ENCODE peak calls at places on chromosomes 7 and 10, in six cellular contexts. One of them, this sample, is unnamed.

GRCh38 chr7:133056370-133057238 is 25.3 kb downstream of the CHCHD3 start:
- DNase-seq in HFFc6: no peak
- DNase-seq in kidney epithelial cell: no peak
- DNase-seq in Calu3: no peak
- DNase-seq in ovary: no peak
- DNase-seq in MCF 10A: no peak
- DNase-seq in this sample: no peak

GRCh38 chr10:112296908-112297331 is 13.7 kb downstream of the TECTB start:
- DNase-seq in HFFc6: no peak
- DNase-seq in kidney epithelial cell: no peak
- DNase-seq in Calu3: no peak
- DNase-seq in ovary: no peak
- DNase-seq in MCF 10A: no peak
- DNase-seq in this sample: no peak

GRCh38 chr10:6135039-6135438 is 46.2 kb downstream of the RBM17 start:
- DNase-seq in HFFc6: no peak
- DNase-seq in kidney epithelial cell: no peak
- DNase-seq in Calu3: no peak
- DNase-seq in ovary: no peak
- DNase-seq in MCF 10A: no peak
- DNase-seq in this sample: no peak

GRCh38 chr10:14566498-14566897 is 208.2 kb downstream of the FAM107B start:
- DNase-seq in HFFc6: no peak
- DNase-seq in kidney epithelial cell: no peak
- DNase-seq in Calu3: no peak
- DNase-seq in ovary: no peak
- DNase-seq in MCF 10A: no peak
- DNase-seq in this sample: no peak

GRCh38 chr10:78772986-78773530 is 295.7 kb upstream of the ZMIZ1 start:
- DNase-seq in HFFc6: no peak
- DNase-seq in kidney epithelial cell: no peak
- DNase-seq in Calu3: no peak
- DNase-seq in ovary: no peak
- DNase-seq in MCF 10A: no peak
- DNase-seq in this sample: no peak

GRCh38 chr10:83545901-83546391 is 593.4 kb upstream of the GHITM start:
- DNase-seq in HFFc6: no peak
- DNase-seq in kidney epithelial cell: no peak
- DNase-seq in Calu3: no peak
- DNase-seq in ovary: peak
- DNase-seq in MCF 10A: no peak
- DNase-seq in this sample: no peak

GRCh38 chr7:31102151-31102972 is 50.3 kb downstream of the ADCYAP1R1 start:
- DNase-seq in HFFc6: no peak
- DNase-seq in kidney epithelial cell: no peak
- DNase-seq in Calu3: no peak
- DNase-seq in ovary: no peak
- DNase-seq in MCF 10A: no peak
- DNase-seq in this sample: no peak

GRCh38 chr10:80155696-80156215 is 23.2 kb downstream of the PLAC9 start:
- DNase-seq in HFFc6: no peak
- DNase-seq in kidney epithelial cell: no peak
- DNase-seq in Calu3: no peak
- DNase-seq in ovary: no peak
- DNase-seq in MCF 10A: no peak
- DNase-seq in this sample: no peak

GRCh38 chr7:82044497-82045080 is 274.7 kb upstream of the HGF start:
- DNase-seq in HFFc6: peak
- DNase-seq in kidney epithelial cell: no peak
- DNase-seq in Calu3: peak
- DNase-seq in ovary: peak
- DNase-seq in MCF 10A: peak
- DNase-seq in this sample: peak

GRCh38 chr10:63210611-63211196 is 77.6 kb downstream of the NRBF2 start:
- DNase-seq in HFFc6: no peak
- DNase-seq in kidney epithelial cell: no peak
- DNase-seq in Calu3: no peak
- DNase-seq in ovary: no peak
- DNase-seq in MCF 10A: no peak
- DNase-seq in this sample: no peak

GRCh38 chr7:20959281-20959680 is 172.6 kb upstream of the SP8 start:
- DNase-seq in HFFc6: no peak
- DNase-seq in kidney epithelial cell: no peak
- DNase-seq in Calu3: peak
- DNase-seq in ovary: no peak
- DNase-seq in MCF 10A: no peak
- DNase-seq in this sample: no peak

GRCh38 chr10:98748298-98748697 is 301.6 kb upstream of the HPS1 start:
- DNase-seq in HFFc6: peak
- DNase-seq in kidney epithelial cell: peak
- DNase-seq in Calu3: peak
- DNase-seq in ovary: no peak
- DNase-seq in MCF 10A: peak
- DNase-seq in this sample: no peak

GRCh38 chr7:22001345-22002004 is 55.8 kb upstream of the CDCA7L start:
- DNase-seq in HFFc6: peak
- DNase-seq in kidney epithelial cell: peak
- DNase-seq in Calu3: peak
- DNase-seq in ovary: no peak
- DNase-seq in MCF 10A: peak
- DNase-seq in this sample: peak

GRCh38 chr10:48818861-48819490 is 120.7 kb downstream of the LRRC18 start:
- DNase-seq in HFFc6: no peak
- DNase-seq in kidney epithelial cell: no peak
- DNase-seq in Calu3: no peak
- DNase-seq in ovary: no peak
- DNase-seq in MCF 10A: no peak
- DNase-seq in this sample: no peak

GRCh38 chr7:26924149-26924767 is 59.9 kb upstream of the SKAP2 start:
- DNase-seq in HFFc6: no peak
- DNase-seq in kidney epithelial cell: no peak
- DNase-seq in Calu3: no peak
- DNase-seq in ovary: no peak
- DNase-seq in MCF 10A: no peak
- DNase-seq in this sample: no peak

GRCh38 chr7:85457911-85458310 is 271.1 kb upstream of the SEMA3D start:
- DNase-seq in HFFc6: no peak
- DNase-seq in kidney epithelial cell: no peak
- DNase-seq in Calu3: no peak
- DNase-seq in ovary: no peak
- DNase-seq in MCF 10A: no peak
- DNase-seq in this sample: no peak

GRCh38 chr7:76206633-76207032 is 4.9 kb downstream of the SRRM3 start:
- DNase-seq in HFFc6: no peak
- DNase-seq in kidney epithelial cell: no peak
- DNase-seq in Calu3: peak
- DNase-seq in ovary: no peak
- DNase-seq in MCF 10A: peak
- DNase-seq in this sample: no peak

GRCh38 chr7:64872809-64873500 is 30.1 kb upstream of the ZNF273 start:
- DNase-seq in HFFc6: no peak
- DNase-seq in kidney epithelial cell: no peak
- DNase-seq in Calu3: no peak
- DNase-seq in ovary: no peak
- DNase-seq in MCF 10A: no peak
- DNase-seq in this sample: no peak

GRCh38 chr10:123882177-123882576 is 9.4 kb downstream of the CPXM2 start:
- DNase-seq in HFFc6: no peak
- DNase-seq in kidney epithelial cell: no peak
- DNase-seq in Calu3: no peak
- DNase-seq in ovary: no peak
- DNase-seq in MCF 10A: no peak
- DNase-seq in this sample: no peak

GRCh38 chr10:15748137-15748536 is 28.4 kb upstream of the ITGA8 start:
- DNase-seq in HFFc6: peak
- DNase-seq in kidney epithelial cell: no peak
- DNase-seq in Calu3: peak
- DNase-seq in ovary: no peak
- DNase-seq in MCF 10A: no peak
- DNase-seq in this sample: no peak

GRCh38 chr10:80468002-80468401 is 13.9 kb downstream of the TSPAN14 start:
- DNase-seq in HFFc6: no peak
- DNase-seq in kidney epithelial cell: no peak
- DNase-seq in Calu3: no peak
- DNase-seq in ovary: peak
- DNase-seq in MCF 10A: no peak
- DNase-seq in this sample: no peak

GRCh38 chr10:850093-850492 is 81.4 kb downstream of the LARP4B start:
- DNase-seq in HFFc6: no peak
- DNase-seq in kidney epithelial cell: no peak
- DNase-seq in Calu3: no peak
- DNase-seq in ovary: no peak
- DNase-seq in MCF 10A: no peak
- DNase-seq in this sample: no peak

GRCh38 chr10:851891-852290 is 79.6 kb downstream of the LARP4B start:
- DNase-seq in HFFc6: no peak
- DNase-seq in kidney epithelial cell: no peak
- DNase-seq in Calu3: no peak
- DNase-seq in ovary: no peak
- DNase-seq in MCF 10A: no peak
- DNase-seq in this sample: no peak

GRCh38 chr10:845526-845925 is 86.0 kb downstream of the LARP4B start:
- DNase-seq in HFFc6: no peak
- DNase-seq in kidney epithelial cell: no peak
- DNase-seq in Calu3: no peak
- DNase-seq in ovary: no peak
- DNase-seq in MCF 10A: no peak
- DNase-seq in this sample: no peak

GRCh38 chr10:844552-844951 is 87.0 kb downstream of the LARP4B start:
- DNase-seq in HFFc6: no peak
- DNase-seq in kidney epithelial cell: no peak
- DNase-seq in Calu3: no peak
- DNase-seq in ovary: no peak
- DNase-seq in MCF 10A: no peak
- DNase-seq in this sample: no peak

DNA sequence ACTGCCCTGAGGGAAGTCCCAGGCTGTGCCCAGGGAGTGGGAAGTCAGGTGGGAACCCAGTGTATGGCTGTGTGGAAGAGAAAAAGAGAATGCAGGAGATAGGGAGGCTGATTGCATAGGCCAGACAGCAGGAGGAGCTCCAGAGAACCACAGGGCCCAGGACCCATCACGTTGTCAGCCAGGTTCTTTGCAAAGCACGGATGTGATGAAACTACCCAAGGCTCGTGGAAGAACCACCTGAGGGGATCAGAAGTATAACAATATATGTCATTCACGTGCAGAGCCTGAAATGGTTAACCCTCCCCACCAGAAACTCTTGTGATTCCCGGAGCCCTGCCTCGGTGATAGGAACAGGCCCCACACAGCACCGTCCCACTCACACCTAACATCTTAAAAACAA is 83.6 kb downstream of the LARP4B start:
- DNase-seq in HFFc6: no peak
- DNase-seq in kidney epithelial cell: no peak
- DNase-seq in Calu3: no peak
- DNase-seq in ovary: no peak
- DNase-seq in MCF 10A: no peak
- DNase-seq in this sample: no peak
- TF ChIP-seq CTCF in HFFc6: peak
- TF ChIP-seq CTCF in kidney epithelial cell: no peak
- TF ChIP-seq CTCF in Calu3: no peak
- TF ChIP-seq CTCF in ovary: no peak
- TF ChIP-seq CTCF in MCF 10A: no peak
- TF ChIP-seq CTCF in this sample: no peak

GRCh38 chr10:26647602-26648244 is 49.8 kb upstream of the PDSS1 start:
- DNase-seq in HFFc6: no peak
- DNase-seq in kidney epithelial cell: no peak
- DNase-seq in Calu3: no peak
- DNase-seq in ovary: no peak
- DNase-seq in MCF 10A: no peak
- DNase-seq in this sample: no peak
- TF ChIP-seq CTCF in HFFc6: peak
- TF ChIP-seq CTCF in kidney epithelial cell: no peak
- TF ChIP-seq CTCF in Calu3: no peak
- TF ChIP-seq CTCF in ovary: no peak
- TF ChIP-seq CTCF in MCF 10A: no peak
- TF ChIP-seq CTCF in this sample: no peak

GRCh38 chr10:132939957-132940790 is 2.2 kb downstream of the CFAP46 start:
- DNase-seq in HFFc6: no peak
- DNase-seq in kidney epithelial cell: no peak
- DNase-seq in Calu3: peak
- DNase-seq in ovary: no peak
- DNase-seq in MCF 10A: no peak
- DNase-seq in this sample: peak

GRCh38 chr10:132937861-132938260 is 4.5 kb downstream of the CFAP46 start:
- DNase-seq in HFFc6: no peak
- DNase-seq in kidney epithelial cell: no peak
- DNase-seq in Calu3: no peak
- DNase-seq in ovary: no peak
- DNase-seq in MCF 10A: no peak
- DNase-seq in this sample: no peak

GRCh38 chr10:132940791-132941465 is 1.4 kb downstream of the CFAP46 start:
- DNase-seq in HFFc6: no peak
- DNase-seq in kidney epithelial cell: no peak
- DNase-seq in Calu3: no peak
- DNase-seq in ovary: no peak
- DNase-seq in MCF 10A: no peak
- DNase-seq in this sample: no peak

GRCh38 chr10:132939378-132939955 is 2.9 kb downstream of the CFAP46 start:
- DNase-seq in HFFc6: no peak
- DNase-seq in kidney epithelial cell: no peak
- DNase-seq in Calu3: no peak
- DNase-seq in ovary: no peak
- DNase-seq in MCF 10A: no peak
- DNase-seq in this sample: no peak

DNA sequence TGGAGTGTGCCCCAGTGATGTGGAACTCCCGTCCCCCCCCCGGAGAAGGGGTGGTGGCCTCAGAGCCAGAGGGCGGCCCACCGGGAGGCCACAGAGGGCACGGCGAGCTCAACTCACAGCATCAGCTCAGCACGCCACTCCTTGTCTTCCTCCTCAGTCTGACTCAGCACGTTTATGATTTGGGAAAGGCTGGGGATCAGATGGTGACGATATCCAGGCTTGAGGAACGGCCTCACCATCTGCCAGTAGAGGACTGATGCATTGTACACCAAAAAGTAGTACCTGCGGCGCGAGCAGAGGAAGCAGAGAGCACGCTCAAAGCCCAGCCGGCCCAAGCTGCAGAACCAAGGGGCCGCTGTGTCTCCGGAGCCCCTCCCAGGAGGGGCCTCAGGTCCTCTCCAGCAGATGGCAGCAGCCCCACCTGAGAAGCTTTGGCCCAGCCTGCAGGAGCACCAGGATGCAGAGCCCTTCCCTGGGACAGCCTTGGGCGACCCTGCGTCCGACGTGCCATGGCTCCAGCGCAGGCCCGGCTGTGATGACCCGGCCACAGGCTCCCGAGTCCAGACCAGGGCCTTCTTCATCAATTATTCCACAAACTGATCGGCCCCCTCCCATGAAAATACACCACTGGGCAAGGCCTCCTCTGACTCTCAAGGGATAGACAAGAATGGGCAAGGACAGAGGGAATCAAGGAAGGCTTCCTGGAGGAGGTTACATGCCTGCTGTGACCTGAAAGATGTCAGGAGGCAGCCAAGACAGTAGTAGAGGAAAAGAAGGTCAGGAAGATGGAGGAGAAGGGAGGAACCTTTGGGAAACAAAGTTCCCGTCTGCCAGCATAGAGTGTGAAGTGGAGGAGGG is 3.7 kb downstream of the CFAP46 start:
- DNase-seq in HFFc6: no peak
- DNase-seq in kidney epithelial cell: no peak
- DNase-seq in Calu3: peak
- DNase-seq in ovary: no peak
- DNase-seq in MCF 10A: no peak
- DNase-seq in this sample: no peak
- TF ChIP-seq CTCF in HFFc6: peak
- TF ChIP-seq CTCF in kidney epithelial cell: peak
- TF ChIP-seq CTCF in Calu3: no peak
- TF ChIP-seq CTCF in ovary: no peak
- TF ChIP-seq CTCF in MCF 10A: no peak
- TF ChIP-seq CTCF in this sample: peak

GRCh38 chr10:56469482-56469881 is 108.4 kb upstream of the ZWINT start:
- DNase-seq in HFFc6: no peak
- DNase-seq in kidney epithelial cell: no peak
- DNase-seq in Calu3: no peak
- DNase-seq in ovary: no peak
- DNase-seq in MCF 10A: no peak
- DNase-seq in this sample: no peak
- TF ChIP-seq CTCF in HFFc6: no peak
- TF ChIP-seq CTCF in kidney epithelial cell: no peak
- TF ChIP-seq CTCF in Calu3: no peak
- TF ChIP-seq CTCF in ovary: no peak
- TF ChIP-seq CTCF in MCF 10A: no peak
- TF ChIP-seq CTCF in this sample: no peak

This sample was measured in AG09319.